ENCODE peak calls at places on chromosomes 5 and 9, in five cellular contexts. D is gastrocnemius medialis, A is endothelial cell of umbilical vein, G is Peyer's patch, N is sigmoid colon. J is an unnamed sample.

GRCh38 chr9:37422289-37423104 is at the start of gene GRHPR:
- DNase-seq in N (peak; percentile 93), G (peak; percentile 95), D (peak; percentile 83), A (peak; percentile 84), J (peak; percentile 99)

GRCh38 chr5:38831909-38832308 is 13.9 kb upstream of the OSMR start:
- DNase-seq in N (no peak), A (peak; percentile 43), G (no peak), D (no peak), J (no peak)

GRCh38 chr5:86979801-86980510 is 287.7 kb upstream of the RASA1 start:
- DNase-seq in A (peak; percentile 46), N (no peak), D (no peak), G (no peak), J (no peak)

GRCh38 chr5:98905857-98906688 is 22.7 kb downstream of the CHD1 start:
- DNase-seq in A (peak; percentile 66), D (no peak), N (no peak), G (no peak), J (no peak)

GRCh38 chr5:112552791-112553190 is 133.7 kb upstream of the EPB41L4A start:
- DNase-seq in G (no peak), D (no peak), A (no peak), N (no peak), J (no peak)

GRCh38 chr9:87675466-87675865 is 50.5 kb upstream of the CTSL start:
- DNase-seq in D (no peak), N (no peak), A (no peak), G (no peak), J (no peak)

GRCh38 chr5:32916648-32917047 is 205.5 kb downstream of the NPR3 start:
- DNase-seq in G (no peak), N (no peak), A (no peak), D (no peak), J (no peak)

GRCh38 chr5:6843821-6844220 is 130.6 kb downstream of the TENT4A start:
- DNase-seq in D (no peak), G (no peak), A (no peak), N (no peak), J (no peak)

GRCh38 chr5:72383280-72384205 is 63.4 kb downstream of the PTCD2 start:
- DNase-seq in G (no peak), D (no peak), N (no peak), A (no peak), J (no peak)

GRCh38 chr5:39076101-39076756 is 2.0 kb upstream of the RICTOR start:
- DNase-seq in D (no peak), N (no peak), A (no peak), G (no peak), J (no peak)

GRCh38 chr5:31585519-31586270 is 53.2 kb upstream of the PDZD2 start:
- DNase-seq in A (no peak), D (no peak), G (no peak), N (no peak), J (no peak)

GRCh38 chr9:134011401-134011800 is 13.9 kb upstream of the BRD3OS start:
- DNase-seq in N (no peak), D (no peak), A (no peak), G (no peak), J (no peak)

GRCh38 chr5:91307023-91307422 is 76.1 kb downstream of the ARRDC3 start:
- DNase-seq in N (peak; percentile 90), A (no peak), D (no peak), G (no peak), J (no peak)

GRCh38 chr9:33466565-33467495 is 6.9 kb downstream of the NOL6 start:
- DNase-seq in N (peak; percentile 76), D (no peak), G (peak; percentile 89), A (peak; percentile 38), J (peak; percentile 74)

GRCh38 chr9:89440548-89440947 is 57.4 kb downstream of the SEMA4D start:
- DNase-seq in A (no peak), N (no peak), G (no peak), D (peak; percentile 93), J (peak; percentile 93)

GRCh38 chr5:87081511-87082372 is 185.9 kb upstream of the RASA1 start:
- DNase-seq in D (peak; percentile 2), G (peak; percentile 88), N (no peak), A (peak; percentile 55), J (peak; percentile 37)

GRCh38 chr9:88387035-88387732 is 1.1 kb upstream of the SPIN1 start:
- DNase-seq in G (peak; percentile 83), A (no peak), N (peak; percentile 69), D (no peak), J (peak; percentile 49)

GRCh38 chr9:36902861-36903524 is 131.1 kb downstream of the PAX5 start:
- DNase-seq in A (no peak), G (no peak), D (no peak), N (no peak), J (no peak)

GRCh38 chr5:14444161-14444560 is 137.4 kb upstream of the OTULINL start:
- DNase-seq in N (no peak), D (no peak), G (no peak), A (peak; percentile 37), J (no peak)

GRCh38 chr5:134524219-134524825 is 1.1 kb upstream of the JADE2 start:
- DNase-seq in A (peak; percentile 52), G (peak; percentile 91), D (peak; percentile 81), N (peak; percentile 95), J (peak; percentile 95)

GRCh38 chr5:107615173-107615856 is 55.4 kb downstream of the EFNA5 start:
- DNase-seq in G (no peak), A (no peak), N (no peak), D (no peak), J (no peak)

GRCh38 chr9:130366888-130367550 is 77.7 kb upstream of the ASS1 start:
- DNase-seq in A (no peak), G (no peak), D (no peak), N (no peak), J (no peak)

GRCh38 chr5:173954671-173955605 is 34.0 kb upstream of the C5orf47 start:
- DNase-seq in D (peak; percentile 40), A (no peak), G (no peak), N (peak; percentile 74), J (no peak)

GRCh38 chr5:95725937-95726810 is 5.0 kb upstream of the RHOBTB3 start:
- DNase-seq in D (no peak), N (no peak), G (no peak), A (no peak), J (no peak)

GRCh38 chr5:173456751-173457171 is 128.5 kb upstream of the STC2 start:
- DNase-seq in A (peak; percentile 12), N (no peak), G (no peak), D (no peak), J (no peak)

GRCh38 chr9:79382468-79382867 is 189.3 kb upstream of the TLE4 start:
- DNase-seq in A (no peak), N (no peak), G (no peak), D (no peak), J (no peak)

GRCh38 chr9:132996526-132996925 is 18.0 kb downstream of the GFI1B start:
- DNase-seq in N (no peak), G (no peak), A (no peak), D (no peak), J (no peak)

GRCh38 chr5:147387109-147387508 is 122.8 kb downstream of the DPYSL3 start:
- DNase-seq in N (no peak), A (no peak), G (no peak), D (no peak), J (no peak)

GRCh38 chr5:143179126-143179740 is 224.3 kb downstream of the NR3C1 start:
- DNase-seq in D (no peak), G (no peak), A (no peak), N (no peak), J (no peak)

GRCh38 chr5:124909734-124910133 is 163.3 kb upstream of the ZNF608 start:
- DNase-seq in D (no peak), G (no peak), N (no peak), A (no peak), J (no peak)

GRCh38 chr5:88889165-88890069 is 6.4 kb upstream of the MEF2C start:
- DNase-seq in A (peak; percentile 66), D (peak; percentile 44), G (peak; percentile 70), N (peak; percentile 86), J (peak; percentile 92)

GRCh38 chr5:113250341-113250953 is 184.3 kb downstream of the TSSK1B start:
- DNase-seq in G (peak; percentile 64), N (peak; percentile 91), D (peak; percentile 13), A (peak; percentile 98), J (no peak)

GRCh38 chr5:67493676-67494075 is 297.1 kb upstream of the CD180 start:
- DNase-seq in N (no peak), D (peak; percentile 53), G (peak; percentile 57), A (peak; percentile 21), J (no peak)

GRCh38 chr9:4666042-4666699 is at the start of gene SPATA6L:
- DNase-seq in A (peak; percentile 71), G (peak; percentile 86), N (peak; percentile 88), D (no peak), J (peak; percentile 92)
- TF ChIP-seq POLR2A in A (no peak), G (no peak), N (no peak), D (no peak), J (peak; percentile 72)

GRCh38 chr5:160456778-160457177 is 35.1 kb downstream of the PTTG1 start:
- DNase-seq in A (no peak), G (no peak), D (no peak), N (no peak), J (no peak)

GRCh38 chr5:160457255-160457654 is 35.6 kb downstream of the PTTG1 start:
- DNase-seq in N (no peak), D (no peak), A (no peak), G (no peak), J (no peak)

GRCh38 chr5:160461378-160461777 is 39.7 kb downstream of the PTTG1 start:
- DNase-seq in G (no peak), N (no peak), D (no peak), A (no peak), J (no peak)

GRCh38 chr5:160460377-160461049 is 38.9 kb downstream of the PTTG1 start:
- DNase-seq in D (no peak), A (no peak), G (no peak), N (no peak), J (no peak)

GRCh38 chr5:160458971-160459800 is 37.5 kb downstream of the PTTG1 start:
- DNase-seq in A (no peak), D (no peak), N (no peak), G (no peak), J (no peak)
- TF ChIP-seq POLR2A in A (no peak), D (no peak), N (no peak), G (no peak), J (no peak)

GRCh38 chr9:123268240-123268949 is at the start of gene STRBP:
- DNase-seq in D (peak; percentile 84), A (peak; percentile 84), G (peak; percentile 97), N (peak; percentile 92), J (peak; percentile 100)
- TF ChIP-seq POLR2A in D (peak; percentile 44), A (no peak), G (peak; percentile 79), N (no peak), J (peak; percentile 71)

GRCh38 chr9:78324068-78324650 is 27.2 kb downstream of the PSAT1 start:
- DNase-seq in G (no peak), D (no peak), N (no peak), A (no peak), J (no peak)
- TF ChIP-seq POLR2A in G (no peak), D (no peak), N (no peak), A (no peak), J (no peak)

GRCh38 chr5:69170969-69171368 is 4.0 kb downstream of the CCNB1 start:
- DNase-seq in G (no peak), A (no peak), D (no peak), N (no peak), J (no peak)

GRCh38 chr5:69167488-69167845 is 517 bp downstream of the CCNB1 start:
- DNase-seq in A (peak; percentile 17), G (no peak), D (no peak), N (no peak), J (no peak)

GRCh38 chr5:69166686-69167487 is at the start of gene CCNB1:
- DNase-seq in N (peak; percentile 98), D (peak; percentile 92), G (peak; percentile 99), A (peak; percentile 99), J (peak; percentile 98)
- TF ChIP-seq POLR2A in N (no peak), D (no peak), G (no peak), A (peak; percentile 78), J (no peak)

J was measured in upper lobe of left lung.